ENCODE peak calls at places on chromosomes 11 and 22, in seven cellular contexts. M, N, L, J, I, A and Z are unnamed samples.

GRCh38 chr11:117316197-117316961 is at the start of gene BACE1:
- DNase-seq in A (no peak), J (peak), I (peak), L (peak), N (peak), M (no peak), Z (peak)

GRCh38 chr11:134559617-134559992 is 147.6 kb upstream of the B3GAT1 start:
- DNase-seq in J (no peak), I (no peak), A (no peak), M (no peak), N (no peak), L (no peak), Z (no peak)

GRCh38 chr11:74330065-74330858 is 18.8 kb upstream of the P4HA3 start:
- DNase-seq in I (no peak), N (no peak), L (no peak), J (no peak), M (no peak), A (no peak), Z (peak)

GRCh38 chr11:106156290-106156937 is 79.0 kb downstream of the AASDHPPT start:
- DNase-seq in I (no peak), J (peak), A (peak), L (peak), N (peak), M (peak), Z (peak)

GRCh38 chr11:87859583-87859982 is 315.7 kb downstream of the RAB38 start:
- DNase-seq in L (no peak), J (no peak), I (no peak), A (no peak), N (no peak), M (no peak), Z (no peak)

GRCh38 chr11:8442301-8442700 is 151.7 kb downstream of the STK33 start:
- DNase-seq in L (peak), A (no peak), J (no peak), N (no peak), M (no peak), I (no peak), Z (no peak)

GRCh38 chr11:55658031-55658573 is 3.9 kb upstream of the OR4C6 start:
- DNase-seq in J (no peak), I (no peak), A (peak), M (no peak), L (no peak), N (no peak), Z (no peak)

GRCh38 chr11:82046778-82047177 is 686.9 kb downstream of the FAM181B start:
- DNase-seq in A (no peak), J (no peak), N (no peak), I (no peak), M (no peak), L (no peak), Z (peak)

DNA sequence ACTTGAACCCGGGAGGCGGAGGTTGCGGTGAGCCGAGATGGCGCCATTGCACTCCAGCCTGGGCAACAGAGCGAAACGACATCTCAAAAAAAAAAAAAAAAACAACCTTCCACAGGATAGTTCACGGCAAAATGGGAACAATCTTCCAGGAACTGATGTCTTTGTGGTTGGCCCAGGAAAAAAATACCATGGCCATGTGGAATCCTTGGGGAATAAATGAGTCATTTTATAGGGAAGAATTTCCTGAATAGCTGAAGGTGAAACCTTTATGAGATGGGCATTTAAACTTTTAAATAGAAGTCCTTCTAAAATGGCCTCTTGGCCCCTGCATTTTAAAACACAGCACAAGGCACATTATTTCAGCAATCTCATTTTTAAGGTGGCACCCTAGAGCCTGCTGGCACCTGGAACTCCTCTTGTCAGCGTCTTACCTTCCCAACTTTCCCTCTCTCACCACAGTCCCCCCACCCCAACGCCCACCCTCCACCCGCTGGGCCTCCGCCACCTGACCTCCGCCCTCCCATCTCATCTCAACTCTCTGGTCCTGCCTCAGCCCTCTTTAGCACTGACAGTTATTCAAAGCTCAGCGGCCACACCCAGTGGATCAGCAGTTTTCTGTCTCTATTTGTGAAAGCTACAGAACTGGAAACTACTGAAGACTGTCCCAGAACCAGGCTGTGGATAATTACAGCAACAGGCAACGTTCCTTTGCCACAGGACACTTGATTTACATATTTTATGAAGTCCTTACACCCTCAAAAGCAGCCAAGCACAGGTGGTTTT is 43.1 kb downstream of the SCGB1A1 start:
- DNase-seq in J (no peak), L (no peak), N (no peak), A (no peak), M (peak), I (no peak), Z (peak)
- TF ChIP-seq CEBPB in J (no peak), L (no peak), N (no peak), A (no peak), M (no peak), I (no peak), Z (no peak)

GRCh38 chr11:64857485-64857884 is 13.0 kb upstream of the CDC42BPG start:
- DNase-seq in M (no peak), J (no peak), L (no peak), I (no peak), A (no peak), N (no peak), Z (no peak)
- TF ChIP-seq CEBPB in M (no peak), J (no peak), L (no peak), I (no peak), A (no peak), N (no peak), Z (no peak)

DNA sequence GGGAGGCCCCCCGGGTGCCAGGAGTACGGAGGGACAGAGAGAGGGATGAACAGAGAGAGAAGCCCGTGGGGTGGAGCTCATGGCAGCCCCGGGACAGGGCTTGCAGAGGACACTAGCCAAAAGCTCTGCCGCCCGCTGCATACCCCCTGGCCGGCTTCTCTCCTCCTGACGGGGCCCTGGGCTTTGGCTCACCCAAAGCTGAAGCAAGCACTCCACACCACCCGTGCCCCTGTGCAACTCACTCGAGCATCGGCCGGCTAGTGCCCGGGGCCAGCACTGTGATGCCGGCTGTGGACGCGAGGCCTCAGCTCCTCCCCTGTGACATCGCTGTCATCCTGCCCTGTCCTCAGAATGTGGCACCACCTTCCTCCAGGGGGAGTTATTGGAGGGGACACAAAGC is 429.6 kb downstream of the BRD1 start:
- DNase-seq in N (no peak), I (no peak), M (no peak), A (no peak), L (no peak), J (no peak), Z (no peak)
- TF ChIP-seq CEBPB in N (no peak), I (no peak), M (no peak), A (no peak), L (no peak), J (no peak), Z (no peak)

GRCh38 chr11:35923452-35923851 is 20.4 kb upstream of the LDLRAD3 start:
- DNase-seq in N (no peak), L (no peak), M (no peak), J (no peak), A (no peak), I (no peak), Z (no peak)

GRCh38 chr11:35930466-35930865 is 13.4 kb upstream of the LDLRAD3 start:
- DNase-seq in M (no peak), I (no peak), N (no peak), J (no peak), A (no peak), L (no peak), Z (no peak)

GRCh38 chr11:35928688-35929087 is 15.2 kb upstream of the LDLRAD3 start:
- DNase-seq in L (no peak), J (no peak), N (no peak), A (no peak), I (no peak), M (no peak), Z (no peak)

GRCh38 chr11:35927730-35928129 is 16.1 kb upstream of the LDLRAD3 start:
- DNase-seq in J (no peak), M (no peak), N (peak), A (no peak), L (peak), I (no peak), Z (peak)

GRCh38 chr11:35927067-35927466 is 16.8 kb upstream of the LDLRAD3 start:
- DNase-seq in I (no peak), N (no peak), J (no peak), L (no peak), A (no peak), M (no peak), Z (no peak)
- TF ChIP-seq CEBPB in I (no peak), N (no peak), J (no peak), L (no peak), A (no peak), M (no peak), Z (no peak)